ENCODE peak calls at places on chromosomes 12 and 14, in eight cellular contexts. H, F, D, E, O, J, G and S are unnamed samples. For H3K36me3, the result is how much of the 10 kb centered on the place peaks cover.

GRCh38 chr12:42997032-42997431 is 407.5 kb upstream of the PRICKLE1 start:
- DNase-seq in H (no peak), F (no peak), D (no peak), E (no peak), O (no peak), J (no peak), G (no peak), S (no peak)

GRCh38 chr12:10940389-10940788 is 1.3 kb upstream of the TAS2R14 start:
- DNase-seq in H (no peak), F (peak), D (no peak), E (no peak), O (no peak), J (no peak), G (no peak), S (no peak)

GRCh38 chr14:53851394-53852056 is 105.1 kb downstream of the BMP4 start:
- DNase-seq in H (no peak), F (no peak), D (no peak), E (no peak), O (no peak), J (no peak), G (no peak), S (no peak)

GRCh38 chr14:80973918-80974317 is 18.5 kb downstream of the TSHR start:
- DNase-seq in H (no peak), F (no peak), D (no peak), E (no peak), O (no peak), J (no peak), G (no peak), S (no peak)

GRCh38 chr12:122449317-122449716 is 26.8 kb upstream of the CLIP1 start:
- DNase-seq in H (no peak), F (no peak), D (no peak), E (no peak), O (no peak), J (no peak), G (no peak), S (no peak)

GRCh38 chr12:130568546-130568945 is 147.6 kb downstream of the RIMBP2 start:
- DNase-seq in H (no peak), F (no peak), D (no peak), E (no peak), O (no peak), J (no peak), G (no peak), S (no peak)

GRCh38 chr12:89951050-89951693 is 242.5 kb upstream of the ATP2B1 start:
- DNase-seq in H (peak), F (no peak), D (no peak), E (no peak), O (no peak), J (no peak), G (no peak), S (no peak)

GRCh38 chr14:72679106-72679505 is 214.8 kb downstream of the DPF3 start:
- DNase-seq in H (no peak), F (no peak), D (no peak), E (no peak), O (no peak), J (no peak), G (no peak), S (no peak)

GRCh38 chr12:121264135-121264534 is 32.4 kb downstream of the CAMKK2 start:
- DNase-seq in H (no peak), F (no peak), D (no peak), E (no peak), O (no peak), J (no peak), G (no peak), S (no peak)

GRCh38 chr12:121261397-121261796 is 35.1 kb downstream of the CAMKK2 start:
- DNase-seq in H (no peak), F (no peak), D (no peak), E (no peak), O (no peak), J (no peak), G (no peak), S (no peak)

GRCh38 chr12:121263206-121263605 is 33.3 kb downstream of the CAMKK2 start:
- DNase-seq in H (no peak), F (no peak), D (no peak), E (no peak), O (no peak), J (no peak), G (no peak), S (no peak)

GRCh38 chr12:121259074-121259473 is 37.4 kb downstream of the CAMKK2 start:
- DNase-seq in H (no peak), F (no peak), D (no peak), E (no peak), O (no peak), J (no peak), G (no peak), S (no peak)

DNA sequence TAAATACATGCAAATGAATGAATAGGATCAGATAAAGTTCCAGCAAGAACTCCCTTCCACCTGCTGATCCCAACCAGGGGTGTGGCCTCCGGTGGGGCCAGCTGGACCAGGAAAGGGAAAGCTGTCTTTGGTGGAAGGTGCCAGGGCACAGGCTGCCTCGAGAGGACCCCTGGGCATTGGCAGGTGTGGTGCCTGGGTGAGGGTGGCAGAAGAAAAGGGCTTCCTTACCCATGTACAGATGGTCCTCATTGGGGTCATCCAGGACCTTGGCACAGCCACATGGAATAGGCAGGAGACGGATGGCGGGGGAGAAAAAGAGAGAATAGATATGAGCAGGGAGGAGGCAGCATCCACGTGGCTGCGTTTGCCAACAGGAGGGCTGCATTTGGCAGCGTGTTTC is 36.4 kb downstream of the CAMKK2 start:
- DNase-seq in H (no peak), F (no peak), D (no peak), E (no peak), O (no peak), J (no peak), G (no peak), S (no peak)
- H3K36me3 ChIP-seq in H (under half), F (under half), D (under half), E (half or more), O (under half), J (under half), G (under half), S (under half)

GRCh38 chr14:85580536-85581165 is 50.7 kb downstream of the FLRT2 start:
- DNase-seq in H (no peak), F (no peak), D (no peak), E (no peak), O (no peak), J (no peak), G (no peak), S (no peak)

GRCh38 chr14:85587152-85587697 is 57.3 kb downstream of the FLRT2 start:
- DNase-seq in H (no peak), F (peak), D (no peak), E (no peak), O (no peak), J (peak), G (no peak), S (no peak)

GRCh38 chr14:85584481-85584880 is 54.5 kb downstream of the FLRT2 start:
- DNase-seq in H (no peak), F (no peak), D (no peak), E (no peak), O (no peak), J (no peak), G (no peak), S (no peak)

GRCh38 chr14:85579957-85580356 is 50.0 kb downstream of the FLRT2 start:
- DNase-seq in H (no peak), F (no peak), D (no peak), E (no peak), O (no peak), J (no peak), G (no peak), S (no peak)

GRCh38 chr14:85583311-85583710 is 53.4 kb downstream of the FLRT2 start:
- DNase-seq in H (no peak), F (no peak), D (no peak), E (no peak), O (no peak), J (no peak), G (no peak), S (no peak)
- H3K36me3 ChIP-seq in H (under half), F (under half), D (under half), E (under half), O (under half), J (under half), G (under half), S (under half)

GRCh38 chr12:71695782-71696181 is 9.9 kb downstream of the TMEM19 start:
- DNase-seq in H (no peak), F (no peak), D (no peak), E (no peak), O (no peak), J (no peak), G (no peak), S (no peak)
- H3K36me3 ChIP-seq in H (under half), F (under half), D (under half), E (under half), O (under half), J (under half), G (under half), S (under half)

GRCh38 chr12:133124674-133125073 is 5.4 kb downstream of the ZNF891 start:
- DNase-seq in H (no peak), F (no peak), D (no peak), E (no peak), O (no peak), J (no peak), G (no peak), S (no peak)
- H3K36me3 ChIP-seq in H (under half), F (under half), D (under half), E (half or more), O (half or more), J (under half), G (half or more), S (under half)